ENCODE peak calls at places on chromosomes 1 and 21, in six cellular contexts. C is posterior cingulate gyrus, S is bronchial epithelial cell, L is WTC11, O is nucleus accumbens, F is heart right ventricle. N is an unnamed sample.
A peak's percentile ranks its signal among the peaks of the same experiment; 100 is the strongest.

GRCh38 chr21:28675265-28676041 is 317.2 kb downstream of the LTN1 start:
- DNase-seq in C (no peak), S (peak; percentile 71), L (no peak), O (no peak), F (no peak), N (no peak)

GRCh38 chr1:26169201-26169600 is 438 bp upstream of the C1orf232 start:
- DNase-seq in C (no peak), S (no peak), L (no peak), O (no peak), F (no peak), N (no peak)

GRCh38 chr21:37370152-37371040 is 3.8 kb downstream of the DYRK1A start:
- DNase-seq in C (no peak), S (peak; percentile 89), L (no peak), O (no peak), F (no peak), N (no peak)

GRCh38 chr1:56425494-56425860 is 153.9 kb downstream of the PLPP3 start:
- DNase-seq in C (no peak), S (no peak), L (no peak), O (no peak), F (no peak), N (no peak)

GRCh38 chr1:69915347-69915746 is 290.0 kb downstream of the LRRC40 start:
- DNase-seq in C (no peak), S (no peak), L (no peak), O (no peak), F (no peak), N (no peak)

GRCh38 chr1:223704921-223705878 is 7.1 kb upstream of the CAPN2 start:
- DNase-seq in C (no peak), S (no peak), L (no peak), O (no peak), F (no peak), N (peak; percentile 69)

GRCh38 chr21:37704751-37705150 is 211.5 kb downstream of the KCNJ6 start:
- DNase-seq in C (no peak), S (no peak), L (no peak), O (no peak), F (no peak), N (no peak)

GRCh38 chr1:165837838-165838364 is 10.5 kb downstream of the UCK2 start:
- DNase-seq in C (no peak), S (no peak), L (no peak), O (no peak), F (no peak), N (no peak)

GRCh38 chr1:236502972-236503639 is 20.7 kb upstream of the LGALS8 start:
- DNase-seq in C (peak; percentile 20), S (peak; percentile 80), L (peak; percentile 46), O (no peak), F (peak; percentile 41), N (peak; percentile 60)

GRCh38 chr1:1033009-1033587 is 13.2 kb downstream of the AGRN start:
- DNase-seq in C (peak; percentile 76), S (peak; percentile 74), L (peak; percentile 98), O (peak; percentile 84), F (peak; percentile 76), N (peak; percentile 89)

GRCh38 chr21:33546076-33546475 is 3.2 kb downstream of the SON start:
- DNase-seq in C (no peak), S (no peak), L (no peak), O (no peak), F (no peak), N (no peak)

GRCh38 chr1:113812661-113813135 is 422 bp upstream of the RSBN1 start:
- DNase-seq in C (no peak), S (no peak), L (no peak), O (no peak), F (no peak), N (peak; percentile 63)

GRCh38 chr1:201059871-201060555 is 36.5 kb upstream of the KIF21B start:
- DNase-seq in C (no peak), S (no peak), L (no peak), O (no peak), F (no peak), N (no peak)

GRCh38 chr1:52603301-52603675 is 1.1 kb downstream of the GPX7 start:
- DNase-seq in C (no peak), S (no peak), L (no peak), O (no peak), F (no peak), N (no peak)